ENCODE peak calls at places on chromosomes 12 and 14, in eight cellular contexts. One of them, this sample, is unnamed. For H3K4me1, the result is how much of the 10 kb centered on the place peaks cover.

GRCh38 chr12:14854586-14855163 is 11.3 kb upstream of the ART4 start:
- DNase-seq in H1: no peak
- DNase-seq in right lobe of liver: no peak
- DNase-seq in esophagus squamous epithelium: no peak
- DNase-seq in heart left ventricle: no peak
- DNase-seq in A549: no peak
- DNase-seq in OCI-LY7: peak
- DNase-seq in sigmoid colon: no peak
- DNase-seq in this sample: no peak

GRCh38 chr12:25052191-25053020 is 103.5 kb upstream of the BCAT1 start:
- DNase-seq in esophagus squamous epithelium: no peak
- DNase-seq in right lobe of liver: peak
- DNase-seq in A549: no peak
- DNase-seq in H1: no peak
- DNase-seq in OCI-LY7: peak
- DNase-seq in sigmoid colon: no peak
- DNase-seq in heart left ventricle: no peak
- DNase-seq in this sample: no peak

GRCh38 chr12:48717252-48717695 is 767 bp upstream of the CCNT1 start:
- DNase-seq in OCI-LY7: peak
- DNase-seq in sigmoid colon: no peak
- DNase-seq in esophagus squamous epithelium: no peak
- DNase-seq in A549: no peak
- DNase-seq in H1: no peak
- DNase-seq in heart left ventricle: no peak
- DNase-seq in right lobe of liver: no peak
- DNase-seq in this sample: no peak

GRCh38 chr14:37172024-37172869 is at the start of gene SLC25A21:
- DNase-seq in right lobe of liver: peak
- DNase-seq in OCI-LY7: no peak
- DNase-seq in sigmoid colon: peak
- DNase-seq in heart left ventricle: peak
- DNase-seq in esophagus squamous epithelium: no peak
- DNase-seq in H1: peak
- DNase-seq in A549: peak
- DNase-seq in this sample: peak

GRCh38 chr12:122005252-122005651 is 16.4 kb upstream of the BCL7A start:
- DNase-seq in sigmoid colon: no peak
- DNase-seq in esophagus squamous epithelium: no peak
- DNase-seq in A549: no peak
- DNase-seq in right lobe of liver: no peak
- DNase-seq in OCI-LY7: peak
- DNase-seq in H1: no peak
- DNase-seq in heart left ventricle: no peak
- DNase-seq in this sample: no peak

GRCh38 chr14:21734457-21735074 is 60.9 kb upstream of the OR4E1 start:
- DNase-seq in heart left ventricle: no peak
- DNase-seq in right lobe of liver: no peak
- DNase-seq in A549: peak
- DNase-seq in H1: no peak
- DNase-seq in OCI-LY7: peak
- DNase-seq in sigmoid colon: no peak
- DNase-seq in esophagus squamous epithelium: no peak
- DNase-seq in this sample: no peak

GRCh38 chr14:65704412-65704811 is 291.9 kb downstream of the FUT8 start:
- DNase-seq in right lobe of liver: no peak
- DNase-seq in heart left ventricle: no peak
- DNase-seq in esophagus squamous epithelium: no peak
- DNase-seq in H1: no peak
- DNase-seq in OCI-LY7: no peak
- DNase-seq in A549: no peak
- DNase-seq in sigmoid colon: no peak
- DNase-seq in this sample: no peak

GRCh38 chr14:67457782-67458181 is 30.7 kb downstream of the TMEM229B start:
- DNase-seq in sigmoid colon: no peak
- DNase-seq in heart left ventricle: peak
- DNase-seq in right lobe of liver: no peak
- DNase-seq in A549: no peak
- DNase-seq in OCI-LY7: no peak
- DNase-seq in H1: peak
- DNase-seq in esophagus squamous epithelium: no peak
- DNase-seq in this sample: peak

GRCh38 chr14:24259282-24260025 is 3.5 kb downstream of the TGM1 start:
- DNase-seq in esophagus squamous epithelium: no peak
- DNase-seq in A549: no peak
- DNase-seq in heart left ventricle: peak
- DNase-seq in H1: no peak
- DNase-seq in sigmoid colon: no peak
- DNase-seq in right lobe of liver: no peak
- DNase-seq in OCI-LY7: no peak
- DNase-seq in this sample: no peak

GRCh38 chr14:28652782-28653181 is 113.8 kb upstream of the FOXG1 start:
- DNase-seq in OCI-LY7: no peak
- DNase-seq in A549: peak
- DNase-seq in H1: no peak
- DNase-seq in heart left ventricle: no peak
- DNase-seq in right lobe of liver: no peak
- DNase-seq in sigmoid colon: no peak
- DNase-seq in esophagus squamous epithelium: no peak
- DNase-seq in this sample: no peak

DNA sequence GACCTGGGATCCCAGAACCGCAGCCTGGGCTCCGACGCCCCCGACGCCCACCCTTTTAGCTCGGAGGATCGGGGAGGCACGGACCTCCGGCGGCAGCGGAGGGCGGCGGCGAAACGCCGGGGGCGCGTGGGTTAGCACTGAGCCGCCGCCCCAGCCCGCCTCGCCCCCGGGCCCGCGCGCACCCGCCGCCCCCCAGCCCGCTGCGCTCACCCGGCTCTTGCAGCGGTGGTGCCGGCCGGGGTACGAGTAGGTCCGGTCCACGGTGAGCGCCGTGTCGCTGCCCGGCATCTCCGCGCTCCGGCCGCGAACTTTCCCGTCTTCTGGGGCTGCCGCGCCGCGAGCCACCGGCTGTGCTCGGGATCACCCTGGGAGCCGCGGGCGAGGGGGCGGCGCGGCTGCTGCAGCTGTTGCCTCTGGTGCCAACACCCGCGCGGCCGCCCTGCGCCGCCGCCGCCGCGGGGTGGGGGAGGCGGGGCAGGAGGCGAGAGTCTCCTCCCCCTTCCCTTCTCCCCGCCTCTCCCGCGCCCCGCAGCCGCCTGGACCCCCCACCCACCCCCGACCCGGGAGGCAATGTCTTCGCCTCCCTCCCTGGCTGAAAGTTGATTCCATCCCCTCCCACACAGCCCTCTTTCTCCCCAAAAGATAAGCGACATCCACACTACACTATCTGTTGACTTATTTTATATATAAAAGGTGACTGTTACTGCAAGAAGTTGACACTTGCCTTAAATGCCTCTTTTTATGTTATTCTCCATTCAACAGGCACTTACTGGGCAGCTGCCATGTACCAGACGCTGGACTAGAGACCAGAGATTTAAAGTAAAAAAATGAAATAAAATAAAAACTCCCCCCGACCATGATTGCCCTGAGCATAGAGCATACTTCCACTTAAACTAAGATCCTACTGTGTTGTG is at the start of gene TMCC3:
- DNase-seq in A549: peak
- DNase-seq in sigmoid colon: peak
- DNase-seq in heart left ventricle: peak
- DNase-seq in H1: no peak
- DNase-seq in esophagus squamous epithelium: no peak
- DNase-seq in OCI-LY7: no peak
- DNase-seq in right lobe of liver: peak
- DNase-seq in this sample: peak
- TF ChIP-seq CTCF in A549: peak
- TF ChIP-seq CTCF in sigmoid colon: no peak
- TF ChIP-seq CTCF in heart left ventricle: no peak
- TF ChIP-seq CTCF in H1: no peak
- TF ChIP-seq CTCF in esophagus squamous epithelium: no peak
- TF ChIP-seq CTCF in OCI-LY7: no peak
- TF ChIP-seq CTCF in right lobe of liver: no peak
- TF ChIP-seq CTCF in this sample: no peak

GRCh38 chr12:89671469-89671868 is 37.2 kb downstream of the ATP2B1 start:
- DNase-seq in heart left ventricle: no peak
- DNase-seq in A549: no peak
- DNase-seq in sigmoid colon: no peak
- DNase-seq in right lobe of liver: no peak
- DNase-seq in OCI-LY7: no peak
- DNase-seq in esophagus squamous epithelium: no peak
- DNase-seq in H1: no peak
- DNase-seq in this sample: no peak
- H3K4me1 ChIP-seq in heart left ventricle: under half
- H3K4me1 ChIP-seq in A549: under half
- H3K4me1 ChIP-seq in sigmoid colon: under half
- H3K4me1 ChIP-seq in right lobe of liver: under half
- H3K4me1 ChIP-seq in OCI-LY7: under half
- H3K4me1 ChIP-seq in esophagus squamous epithelium: under half
- H3K4me1 ChIP-seq in H1: under half
- H3K4me1 ChIP-seq in this sample: under half

GRCh38 chr12:128387811-128388422 is 120.9 kb downstream of the TMEM132C start:
- DNase-seq in sigmoid colon: no peak
- DNase-seq in OCI-LY7: peak
- DNase-seq in H1: peak
- DNase-seq in right lobe of liver: peak
- DNase-seq in heart left ventricle: peak
- DNase-seq in esophagus squamous epithelium: no peak
- DNase-seq in A549: peak
- DNase-seq in this sample: peak
- TF ChIP-seq CTCF in sigmoid colon: no peak
- TF ChIP-seq CTCF in OCI-LY7: peak
- TF ChIP-seq CTCF in H1: peak
- TF ChIP-seq CTCF in right lobe of liver: peak
- TF ChIP-seq CTCF in heart left ventricle: peak
- TF ChIP-seq CTCF in esophagus squamous epithelium: peak
- TF ChIP-seq CTCF in A549: peak
- TF ChIP-seq CTCF in this sample: peak

DNA sequence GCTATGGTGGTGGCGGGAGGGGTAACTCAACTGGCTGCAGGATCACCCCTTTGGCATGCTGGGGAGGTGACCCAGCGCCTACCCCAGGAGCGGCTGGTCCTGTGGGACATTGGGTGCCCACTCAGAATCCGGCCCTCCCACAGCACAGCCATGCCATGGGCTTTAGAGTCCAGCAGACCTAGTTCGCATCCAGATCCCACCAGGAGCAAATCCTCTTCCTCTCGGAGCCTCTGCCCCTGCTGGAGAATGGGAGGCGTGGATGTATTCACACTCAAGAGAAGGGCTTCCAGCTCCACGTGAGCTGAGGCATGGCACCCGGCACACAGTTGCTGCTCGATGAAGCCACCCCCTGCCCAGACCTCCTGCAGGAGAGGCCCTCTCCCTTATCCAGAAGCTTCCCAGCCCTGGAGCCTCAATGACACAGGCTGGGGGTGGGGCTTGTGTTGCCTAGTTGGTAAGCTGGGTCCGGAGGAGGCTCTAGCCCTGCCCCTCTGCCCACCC is 17.7 kb downstream of the FAM222A start:
- DNase-seq in heart left ventricle: peak
- DNase-seq in sigmoid colon: peak
- DNase-seq in A549: no peak
- DNase-seq in right lobe of liver: peak
- DNase-seq in esophagus squamous epithelium: no peak
- DNase-seq in OCI-LY7: no peak
- DNase-seq in H1: no peak
- DNase-seq in this sample: peak
- H3K4me1 ChIP-seq in heart left ventricle: under half
- H3K4me1 ChIP-seq in sigmoid colon: under half
- H3K4me1 ChIP-seq in A549: under half
- H3K4me1 ChIP-seq in right lobe of liver: under half
- H3K4me1 ChIP-seq in esophagus squamous epithelium: under half
- H3K4me1 ChIP-seq in OCI-LY7: under half
- H3K4me1 ChIP-seq in H1: under half
- H3K4me1 ChIP-seq in this sample: under half